ENCODE peak calls at places on chromosomes 2 and 18, in six cellular contexts. Y is colonic mucosa, U is neural progenitor cell, S is fibroblast of lung, B is GM23248, E is SK-N-SH. L is an unnamed sample. For H3K4me1, the result is how much of the 10 kb centered on the place peaks cover.

GRCh38 chr2:163877316-163877715 is 141.5 kb upstream of the FIGN start:
- DNase-seq in Y (no peak), U (no peak), S (peak), B (peak), E (no peak), L (peak)

GRCh38 chr2:8684421-8684884 is 2.6 kb downstream of the ID2 start:
- DNase-seq in Y (peak), U (peak), S (peak), B (peak), E (peak), L (peak)

GRCh38 chr2:233264667-233265066 is 13.2 kb downstream of the ATG16L1 start:
- DNase-seq in Y (no peak), U (no peak), S (no peak), B (no peak), E (no peak), L (no peak)

GRCh38 chr2:63249146-63249545 is 198.5 kb downstream of the OTX1 start:
- DNase-seq in Y (no peak), U (no peak), S (no peak), B (no peak), E (no peak), L (no peak)

GRCh38 chr18:42707080-42707479 is 408.4 kb downstream of the RIT2 start:
- DNase-seq in Y (no peak), U (no peak), S (no peak), B (no peak), E (no peak), L (no peak)

GRCh38 chr18:8469793-8470192 is 139.4 kb upstream of the RAB12 start:
- DNase-seq in Y (no peak), U (no peak), S (peak), B (peak), E (no peak), L (peak)

GRCh38 chr18:40926679-40927078 is 1028.4 kb upstream of the PIK3C3 start:
- DNase-seq in Y (no peak), U (no peak), S (no peak), B (no peak), E (peak), L (no peak)

GRCh38 chr2:23367760-23368159 is 17.2 kb upstream of the KLHL29 start:
- DNase-seq in Y (no peak), U (no peak), S (peak), B (peak), E (no peak), L (peak)

GRCh38 chr2:143001521-143001920 is 124.1 kb downstream of the KYNU start:
- DNase-seq in Y (no peak), U (no peak), S (peak), B (no peak), E (no peak), L (no peak)

GRCh38 chr2:71277536-71278103 is 50.7 kb upstream of the PAIP2B start:
- DNase-seq in Y (peak), U (peak), S (no peak), B (peak), E (peak), L (peak)

GRCh38 chr2:25831744-25832449 is 46.4 kb downstream of the ASXL2 start:
- DNase-seq in Y (no peak), U (no peak), S (no peak), B (no peak), E (no peak), L (no peak)

GRCh38 chr18:67300498-67300897 is 216.0 kb downstream of the DSEL start:
- DNase-seq in Y (no peak), U (peak), S (no peak), B (no peak), E (no peak), L (no peak)

GRCh38 chr2:187874786-187875185 is 320.6 kb upstream of the TFPI start:
- DNase-seq in Y (no peak), U (no peak), S (peak), B (no peak), E (no peak), L (peak)

GRCh38 chr2:207589143-207589542 is 36.1 kb downstream of the METTL21A start:
- DNase-seq in Y (no peak), U (no peak), S (no peak), B (no peak), E (no peak), L (no peak)

GRCh38 chr2:75560768-75561565 is at the start of gene EVA1A:
- DNase-seq in Y (no peak), U (peak), S (peak), B (peak), E (peak), L (peak)

GRCh38 chr2:238391042-238391441 is 35.7 kb upstream of the ASB1 start:
- DNase-seq in Y (no peak), U (no peak), S (no peak), B (no peak), E (no peak), L (no peak)

GRCh38 chr18:24853076-24853475 is 392.6 kb downstream of the HRH4 start:
- DNase-seq in Y (peak), U (no peak), S (no peak), B (no peak), E (no peak), L (no peak)

GRCh38 chr2:209472871-209473270 is 49.0 kb downstream of the MAP2 start:
- DNase-seq in Y (no peak), U (no peak), S (no peak), B (peak), E (no peak), L (peak)

GRCh38 chr2:222569826-222570225 is 86.1 kb downstream of the FARSB start:
- DNase-seq in Y (no peak), U (no peak), S (peak), B (peak), E (no peak), L (peak)

GRCh38 chr2:152309352-152310214 is 25.4 kb upstream of the FMNL2 start:
- DNase-seq in Y (no peak), U (no peak), S (no peak), B (no peak), E (no peak), L (no peak)

GRCh38 chr2:241941691-241942301 is 72.3 kb downstream of the RTP5 start:
- DNase-seq in Y (no peak), U (no peak), S (no peak), B (no peak), E (no peak), L (no peak)

GRCh38 chr2:10712186-10712809 is 9.1 kb upstream of the ATP6V1C2 start:
- DNase-seq in Y (no peak), U (no peak), S (no peak), B (no peak), E (no peak), L (no peak)

GRCh38 chr2:8267103-8267502 is 414.8 kb upstream of the ID2 start:
- DNase-seq in Y (no peak), U (no peak), S (no peak), B (no peak), E (no peak), L (no peak)

GRCh38 chr2:41847744-41848441 is 199.9 kb upstream of the PKDCC start:
- DNase-seq in Y (no peak), U (no peak), S (peak), B (peak), E (no peak), L (peak)

GRCh38 chr2:229519655-229520054 is 194.7 kb downstream of the DNER start:
- DNase-seq in Y (no peak), U (no peak), S (no peak), B (no peak), E (no peak), L (no peak)

GRCh38 chr18:9475643-9476580 is 599 bp downstream of the RALBP1 start:
- DNase-seq in Y (no peak), U (no peak), S (peak), B (peak), E (peak), L (peak)

GRCh38 chr2:179915395-179915992 is 54.1 kb upstream of the ZNF385B start:
- DNase-seq in Y (no peak), U (no peak), S (no peak), B (no peak), E (no peak), L (no peak)

GRCh38 chr2:121144111-121144510 is 140.9 kb downstream of the TFCP2L1 start:
- DNase-seq in Y (no peak), U (no peak), S (no peak), B (no peak), E (no peak), L (no peak)

DNA sequence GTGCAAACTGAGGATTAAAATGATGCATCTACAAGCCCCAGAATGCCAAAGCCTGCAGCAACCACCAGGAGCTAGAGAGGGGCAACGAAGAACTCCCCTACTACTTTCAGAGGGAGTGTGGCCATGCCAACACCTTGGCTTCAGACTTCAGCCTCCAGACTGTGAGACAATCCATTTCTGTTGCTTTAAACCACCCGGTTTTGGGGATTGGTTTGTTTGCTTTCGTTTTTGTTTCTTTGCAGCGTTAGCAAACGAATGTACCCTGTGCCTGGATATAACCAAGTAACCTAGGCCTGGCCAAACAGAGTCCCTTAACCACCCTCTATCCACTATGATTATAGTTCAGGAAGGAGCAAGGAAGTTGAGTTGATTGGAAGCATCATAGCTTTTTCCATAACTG is 171.2 kb upstream of the NCK2 start:
- DNase-seq in Y (no peak), U (no peak), S (no peak), B (peak), E (no peak), L (no peak)
- H3K4me3 ChIP-seq in Y (no peak), U (no peak), S (no peak), B (no peak), E (no peak), L (peak)

DNA sequence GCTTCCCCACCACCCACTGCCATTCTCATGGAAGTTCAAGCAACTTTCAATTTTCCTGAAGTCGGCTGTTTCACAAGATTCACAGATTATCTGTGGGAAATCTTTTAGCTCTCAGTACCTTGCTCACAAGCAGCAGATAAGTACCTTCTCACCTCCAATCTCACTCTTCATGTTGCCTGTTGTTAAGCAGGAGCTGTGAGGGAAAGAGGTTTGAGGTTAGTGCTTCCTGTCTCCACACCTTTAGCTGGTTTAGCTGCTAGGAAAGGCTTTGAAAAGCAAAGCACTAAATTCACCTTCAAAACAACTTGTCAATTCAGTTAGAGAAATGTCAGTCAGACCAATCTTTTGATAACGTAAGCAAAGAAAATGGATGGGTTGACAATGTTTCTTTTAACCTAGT is 13.6 kb downstream of the CD28 start:
- DNase-seq in Y (no peak), U (no peak), S (no peak), B (no peak), E (no peak), L (no peak)
- H3K4me1 ChIP-seq in Y (under half), U (under half), S (under half), B (under half), E (under half), L (under half)

DNA sequence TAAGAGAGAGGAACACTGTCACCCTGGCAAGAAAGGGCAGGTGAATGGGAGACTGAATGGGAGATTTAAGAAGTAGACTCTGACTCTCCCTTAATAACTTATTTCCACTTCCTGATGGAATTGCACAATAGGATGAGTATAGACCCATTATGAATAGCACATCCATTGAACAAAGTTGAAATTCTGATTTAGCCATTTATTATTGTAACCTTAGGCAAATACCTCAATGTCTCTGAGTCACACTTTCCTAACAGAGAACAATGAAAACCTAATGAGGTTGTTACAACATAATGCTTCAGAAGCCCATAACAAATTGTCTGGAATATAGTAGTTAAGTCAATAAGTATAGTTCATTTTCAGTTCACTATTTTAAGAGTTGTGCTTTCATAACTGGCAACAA is 78.9 kb downstream of the NRXN1 start:
- DNase-seq in Y (no peak), U (no peak), S (peak), B (peak), E (no peak), L (peak)
- H3K9ac ChIP-seq in Y (no peak), U (no peak), S (no peak), B (no peak), E (no peak), L (no peak)

GRCh38 chr2:176199902-176200301 is 11.4 kb downstream of the HOXD1 start:
- DNase-seq in Y (no peak), U (no peak), S (no peak), B (no peak), E (no peak), L (no peak)
- H3K4me3 ChIP-seq in Y (no peak), U (no peak), S (no peak), B (no peak), E (no peak), L (no peak)

GRCh38 chr18:59143441-59143840 is 3.8 kb downstream of the SEC11C start:
- DNase-seq in Y (no peak), U (no peak), S (no peak), B (peak), E (no peak), L (peak)
- H3K4me1 ChIP-seq in Y (under half), U (under half), S (under half), B (under half), E (under half), L (under half)